ENCODE peak calls at places on chromosomes 11 and 22, in five cellular contexts. G, Y, K, Q and S are unnamed samples.

GRCh38 chr11:118604566-118604965 is 2.8 kb upstream of the PHLDB1 start:
- DNase-seq in G (no peak), Y (no peak), K (no peak), Q (no peak), S (no peak)

GRCh38 chr11:92409347-92409746 is 184.7 kb downstream of the FAT3 start:
- DNase-seq in G (no peak), Y (no peak), K (no peak), Q (no peak), S (no peak)

GRCh38 chr11:127006311-127006710 is 5.7 kb upstream of the KIRREL3 start:
- DNase-seq in G (no peak), Y (no peak), K (no peak), Q (no peak), S (no peak)

GRCh38 chr11:116072776-116073175 is 568.6 kb upstream of the CADM1 start:
- DNase-seq in G (no peak), Y (no peak), K (no peak), Q (no peak), S (no peak)

GRCh38 chr22:38338772-38339379 is 21.6 kb upstream of the CSNK1E start:
- DNase-seq in G (no peak), Y (no peak), K (no peak), Q (no peak), S (no peak)

GRCh38 chr11:129248618-129249017 is 56.5 kb upstream of the ARHGAP32 start:
- DNase-seq in G (no peak), Y (no peak), K (no peak), Q (no peak), S (peak; percentile 28)

GRCh38 chr11:72373163-72373562 is 61.2 kb downstream of the CLPB start:
- DNase-seq in G (no peak), Y (no peak), K (no peak), Q (no peak), S (no peak)

GRCh38 chr11:64500176-64501013 is 90.6 kb upstream of the SLC22A12 start:
- DNase-seq in G (no peak), Y (no peak), K (no peak), Q (no peak), S (no peak)

GRCh38 chr22:49548356-49549202 is 279.1 kb downstream of the BRD1 start:
- DNase-seq in G (no peak), Y (no peak), K (no peak), Q (no peak), S (no peak)

GRCh38 chr11:10777806-10778205 is 26.8 kb downstream of the CTR9 start:
- DNase-seq in G (no peak), Y (no peak), K (no peak), Q (no peak), S (no peak)

GRCh38 chr11:106551744-106552671 is 466.3 kb downstream of the GUCY1A2 start:
- DNase-seq in G (no peak), Y (no peak), K (no peak), Q (no peak), S (no peak)

GRCh38 chr11:69075421-69076128 is 26.8 kb downstream of the TPCN2 start:
- DNase-seq in G (peak; percentile 45), Y (no peak), K (peak; percentile 51), Q (no peak), S (peak; percentile 93)

GRCh38 chr11:59183768-59184167 is 11.8 kb downstream of the DTX4 start:
- DNase-seq in G (no peak), Y (no peak), K (no peak), Q (no peak), S (no peak)

GRCh38 chr22:30572840-30573593 is 1.4 kb downstream of the GAL3ST1 start:
- DNase-seq in G (no peak), Y (no peak), K (peak; percentile 60), Q (no peak), S (no peak)

GRCh38 chr11:9090488-9091043 is 833 bp downstream of the SCUBE2 start:
- DNase-seq in G (no peak), Y (no peak), K (no peak), Q (no peak), S (no peak)

GRCh38 chr22:43467171-43467570 is 55.4 kb downstream of the MPPED1 start:
- DNase-seq in G (no peak), Y (no peak), K (no peak), Q (no peak), S (no peak)

GRCh38 chr22:23177197-23177596 is 3.1 kb upstream of the BCR start:
- DNase-seq in G (no peak), Y (no peak), K (no peak), Q (no peak), S (no peak)

GRCh38 chr11:22477312-22477711 is 139.1 kb downstream of the SLC17A6 start:
- DNase-seq in G (no peak), Y (no peak), K (no peak), Q (no peak), S (no peak)

GRCh38 chr11:19844806-19845205 is 132.2 kb downstream of the NAV2 start:
- DNase-seq in G (no peak), Y (no peak), K (no peak), Q (no peak), S (no peak)

GRCh38 chr11:1468002-1468401 is 18.6 kb downstream of the MOB2 start:
- DNase-seq in G (no peak), Y (no peak), K (no peak), Q (no peak), S (no peak)

GRCh38 chr11:8652140-8652539 is 30.3 kb downstream of the TRIM66 start:
- DNase-seq in G (peak; percentile 81), Y (no peak), K (no peak), Q (no peak), S (peak; percentile 83)

GRCh38 chr11:41309716-41310115 is 149.7 kb downstream of the LRRC4C start:
- DNase-seq in G (no peak), Y (no peak), K (no peak), Q (no peak), S (no peak)

GRCh38 chr11:1237128-1237580 is 14.3 kb downstream of the MUC5B start:
- DNase-seq in G (no peak), Y (no peak), K (no peak), Q (no peak), S (no peak)

GRCh38 chr11:86192858-86193257 is 51.7 kb upstream of the EED start:
- DNase-seq in G (no peak), Y (no peak), K (no peak), Q (no peak), S (no peak)

GRCh38 chr11:7046474-7046873 is 26.2 kb downstream of the NLRP14 start:
- DNase-seq in G (no peak), Y (no peak), K (no peak), Q (no peak), S (peak; percentile 19)

GRCh38 chr11:125743681-125744080 is 2.4 kb upstream of the PATE1 start:
- DNase-seq in G (no peak), Y (no peak), K (no peak), Q (no peak), S (no peak)

GRCh38 chr22:19395276-19395675 is 36.3 kb downstream of the HIRA start:
- DNase-seq in G (no peak), Y (no peak), K (no peak), Q (no peak), S (no peak)